ENCODE peak calls at places on chromosomes 12 and 14, in six cellular contexts. I is A549, Z is endothelial cell of umbilical vein, T is HepG2, Y is K562, A is GM12878. M is an unnamed sample.

GRCh38 chr12:118495296-118495695 is 118.9 kb downstream of the SUDS3 start:
- DNase-seq in I (no peak), Z (no peak), T (no peak), Y (no peak), A (no peak), M (no peak)

GRCh38 chr12:56488041-56488955 is at the start of gene GLS2:
- DNase-seq in I (peak), Z (peak), T (peak), Y (peak), A (peak), M (no peak)

GRCh38 chr12:124630791-124631313 is 63.4 kb upstream of the NCOR2 start:
- DNase-seq in I (no peak), Z (no peak), T (no peak), Y (no peak), A (no peak), M (no peak)

GRCh38 chr12:94779520-94779919 is 129.2 kb upstream of the TMCC3 start:
- DNase-seq in I (no peak), Z (peak), T (no peak), Y (no peak), A (no peak), M (no peak)

GRCh38 chr12:20434993-20435392 is 66.7 kb downstream of the PDE3A start:
- DNase-seq in I (no peak), Z (peak), T (no peak), Y (no peak), A (no peak), M (no peak)

GRCh38 chr12:9706081-9706685 is 26.7 kb downstream of the CLECL1 start:
- DNase-seq in I (no peak), Z (no peak), T (no peak), Y (no peak), A (no peak), M (no peak)

GRCh38 chr14:92946847-92947545 is 24.0 kb downstream of the CHGA start:
- DNase-seq in I (no peak), Z (no peak), T (no peak), Y (no peak), A (no peak), M (no peak)

GRCh38 chr14:56891226-56891625 is 80.9 kb upstream of the OTX2 start:
- DNase-seq in I (no peak), Z (no peak), T (no peak), Y (no peak), A (no peak), M (no peak)

GRCh38 chr14:58718226-58718625 is 80.5 kb downstream of the DACT1 start:
- DNase-seq in I (no peak), Z (no peak), T (no peak), Y (no peak), A (no peak), M (no peak)

GRCh38 chr14:20413785-20414117 is 450 bp upstream of the TEP1 start:
- DNase-seq in I (no peak), Z (peak), T (no peak), Y (no peak), A (no peak), M (peak)

GRCh38 chr12:106308611-106309010 is 6.1 kb downstream of the TCP11L2 start:
- DNase-seq in I (no peak), Z (no peak), T (no peak), Y (no peak), A (no peak), M (no peak)

GRCh38 chr12:9869307-9870161 is at the start of gene CLEC2B:
- DNase-seq in I (peak), Z (peak), T (no peak), Y (no peak), A (peak), M (peak)

GRCh38 chr14:61753631-61754030 is 8.6 kb upstream of the SNAPC1 start:
- DNase-seq in I (no peak), Z (no peak), T (peak), Y (peak), A (no peak), M (peak)

GRCh38 chr12:39605501-39605900 is 14.1 kb downstream of the ABCD2 start:
- DNase-seq in I (no peak), Z (no peak), T (no peak), Y (no peak), A (no peak), M (no peak)

GRCh38 chr14:58713677-58714076 is 75.9 kb downstream of the DACT1 start:
- DNase-seq in I (no peak), Z (no peak), T (no peak), Y (no peak), A (no peak), M (no peak)

GRCh38 chr12:25322918-25323773 is 72.4 kb upstream of the KRAS start:
- DNase-seq in I (no peak), Z (peak), T (no peak), Y (no peak), A (no peak), M (peak)

GRCh38 chr14:32121948-32122347 is 44.8 kb downstream of the ARHGAP5 start:
- DNase-seq in I (no peak), Z (no peak), T (no peak), Y (no peak), A (no peak), M (no peak)

DNA sequence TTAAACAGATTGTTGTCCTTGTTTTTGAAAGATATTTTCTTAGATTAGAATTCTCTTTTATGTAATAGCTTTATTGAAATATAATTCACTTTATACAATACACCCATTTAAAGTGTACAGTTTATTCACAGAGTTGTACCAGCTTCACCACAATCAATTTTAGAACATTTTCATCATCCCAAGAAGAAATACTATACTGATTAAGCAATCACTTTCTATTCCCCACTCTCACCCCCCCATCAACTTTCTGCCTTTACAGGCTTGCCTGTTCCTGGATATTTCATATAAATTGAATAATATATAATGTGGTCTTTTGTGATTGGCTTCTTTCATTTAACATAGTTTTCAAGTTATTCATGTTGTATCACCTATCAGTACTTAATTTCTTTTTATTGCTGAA is 44.4 kb downstream of the ARHGAP5 start:
- DNase-seq in I (no peak), Z (no peak), T (no peak), Y (no peak), A (no peak), M (no peak)
- TF ChIP-seq MYC in I (no peak), Z (no peak), T (no peak), Y (no peak), A (no peak), M (no peak)

GRCh38 chr14:103105580-103106168 is 11.1 kb downstream of the EXOC3L4 start:
- DNase-seq in I (no peak), Z (no peak), T (no peak), Y (peak), A (no peak), M (peak)
- TF ChIP-seq CTCF in I (peak), Z (no peak), T (peak), Y (no peak), A (peak), M (peak)

DNA sequence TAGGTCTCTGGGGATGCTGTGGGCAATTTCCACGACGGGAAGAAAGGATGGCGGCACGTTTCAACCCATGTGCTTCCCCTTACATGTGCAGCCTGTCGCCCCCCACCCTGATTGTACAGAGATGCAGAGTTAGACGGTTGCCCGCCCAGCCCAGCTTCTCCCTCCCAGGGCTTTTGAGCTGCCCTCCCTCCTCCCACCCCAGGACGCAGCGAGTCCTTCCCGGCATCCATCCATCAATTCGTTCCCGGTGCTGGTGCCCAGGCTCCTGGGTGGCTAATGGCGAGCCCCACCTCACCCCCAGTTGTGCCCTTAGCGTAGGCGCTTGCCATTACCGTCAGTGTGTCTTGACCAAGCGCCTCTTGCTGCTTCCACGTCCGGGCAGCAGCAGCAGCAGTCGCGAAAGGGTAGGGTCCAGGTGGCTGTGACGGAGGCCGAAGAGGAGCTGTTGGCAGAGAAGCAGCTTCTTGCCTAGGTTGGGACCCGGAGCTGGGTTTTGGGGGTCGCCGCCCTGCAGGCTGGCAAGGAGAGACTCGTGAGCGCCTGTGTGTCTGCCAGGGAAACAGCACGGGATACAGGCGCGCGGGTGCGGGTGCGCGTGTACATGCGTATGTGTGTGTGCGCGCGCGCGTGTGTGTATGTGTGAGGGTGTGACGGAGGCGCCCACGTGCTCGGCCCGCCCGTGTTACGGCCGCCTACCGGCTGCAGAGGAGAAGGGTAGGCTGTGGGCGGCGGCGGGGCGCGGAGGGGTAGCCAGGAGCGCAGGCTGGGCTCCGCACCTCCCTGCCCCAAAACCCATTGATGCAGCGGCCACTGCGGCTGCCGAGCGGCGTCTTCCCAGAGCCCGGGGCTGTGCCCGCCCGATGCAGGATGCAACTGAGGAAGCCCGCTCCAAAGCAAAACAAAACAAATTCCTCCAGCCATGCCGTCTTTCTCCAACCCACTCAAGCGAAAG is at the start of gene SLC6A15:
- DNase-seq in I (peak), Z (peak), T (no peak), Y (no peak), A (no peak), M (no peak)
- TF ChIP-seq POLR2A in I (no peak), Z (no peak), T (no peak), Y (no peak), A (no peak), M (no peak)

GRCh38 chr12:12265571-12266388 is 1.1 kb downstream of the LRP6 start:
- DNase-seq in I (peak), Z (peak), T (no peak), Y (peak), A (no peak), M (peak)
- TF ChIP-seq MYC in I (no peak), Z (no peak), T (no peak), Y (no peak), A (no peak), M (no peak)

GRCh38 chr12:22800332-22800731 is 175.4 kb downstream of the ETNK1 start:
- DNase-seq in I (no peak), Z (no peak), T (no peak), Y (no peak), A (no peak), M (no peak)
- TF ChIP-seq CTCF in I (no peak), Z (no peak), T (no peak), Y (no peak), A (no peak), M (no peak)

DNA sequence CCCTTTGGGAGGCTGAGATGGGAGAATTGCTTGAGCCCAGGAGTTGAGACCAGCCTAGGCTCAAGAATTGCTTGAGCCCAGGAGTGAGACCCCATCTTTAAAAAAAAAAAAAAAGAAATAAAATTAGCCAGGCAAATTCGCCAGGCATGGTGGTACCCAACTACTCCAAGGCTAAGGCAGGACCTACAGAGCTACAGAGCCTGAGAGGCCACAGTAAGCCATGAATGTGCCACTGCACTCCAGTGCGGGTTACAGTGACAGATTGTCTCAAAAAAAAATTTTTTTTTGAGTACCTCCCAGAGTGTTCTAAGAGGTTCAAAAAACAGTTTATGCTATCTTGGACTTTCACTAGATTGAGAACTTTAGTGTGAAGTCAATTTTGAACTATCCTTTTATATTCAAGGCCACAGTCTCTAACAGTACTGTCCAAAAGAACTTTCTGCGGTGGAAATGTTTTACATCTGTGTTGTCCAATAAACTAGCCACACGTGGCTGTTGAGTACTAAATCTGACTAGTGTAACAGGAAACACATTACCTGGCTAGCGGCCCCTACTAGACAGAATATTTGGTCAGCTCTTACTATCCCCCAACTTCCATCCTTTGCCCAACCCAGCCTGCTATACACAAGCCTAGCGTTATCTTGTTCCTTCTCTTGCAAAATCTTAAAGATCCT is 2.4 kb downstream of the RPL36AL start:
- DNase-seq in I (no peak), Z (no peak), T (no peak), Y (no peak), A (no peak), M (no peak)
- TF ChIP-seq POLR2A in I (no peak), Z (no peak), T (no peak), Y (peak), A (peak), M (no peak)